ENCODE peak calls at places on chromosomes 4 and X, in four cellular contexts. I, Y, C and F are unnamed samples.

GRCh38 chrX:5683996-5684395 is 544.7 kb downstream of the NLGN4X start:
- DNase-seq in I (no peak), C (no peak), Y (no peak), F (no peak)

GRCh38 chr4:54093609-54094240 is 6.2 kb upstream of the GSX2 start:
- DNase-seq in Y (no peak), C (no peak), I (no peak), F (no peak)

GRCh38 chr4:106690487-106690886 is 321.9 kb upstream of the GIMD1 start:
- DNase-seq in I (peak), Y (no peak), C (no peak), F (no peak)

GRCh38 chrX:136032370-136032769 is 47.1 kb downstream of the SLC9A6 start:
- DNase-seq in Y (no peak), I (no peak), C (no peak), F (no peak)

GRCh38 chrX:46398874-46399273 is 146.3 kb downstream of the ZNF674 start:
- DNase-seq in Y (no peak), I (no peak), C (no peak), F (no peak)

GRCh38 chr4:8353912-8354453 is 84.4 kb downstream of the HTRA3 start:
- DNase-seq in I (peak), Y (no peak), C (no peak), F (no peak)

GRCh38 chr4:52550186-52550585 is 108.9 kb downstream of the USP46 start:
- DNase-seq in Y (no peak), C (no peak), I (no peak), F (no peak)

GRCh38 chr4:26473893-26474292 is 16.4 kb downstream of the CCKAR start:
- DNase-seq in Y (no peak), I (no peak), C (no peak), F (no peak)

GRCh38 chrX:107541244-107541643 is 87.1 kb upstream of the PRPS1 start:
- DNase-seq in Y (no peak), I (peak), C (no peak), F (no peak)

GRCh38 chr4:149512489-149512888 is 303.2 kb downstream of the IQCM start:
- DNase-seq in I (no peak), Y (no peak), C (no peak), F (no peak)

GRCh38 chr4:158588285-158588684 is 66.6 kb downstream of the RXFP1 start:
- DNase-seq in Y (no peak), C (no peak), I (no peak), F (no peak)

GRCh38 chr4:169345207-169345788 is 74.5 kb upstream of the SH3RF1 start:
- DNase-seq in C (no peak), I (peak), Y (no peak), F (no peak)

GRCh38 chrX:152814048-152814447 is 16.5 kb downstream of the CETN2 start:
- DNase-seq in Y (no peak), C (no peak), I (no peak), F (no peak)

GRCh38 chrX:96696462-96696861 is 11.8 kb downstream of the DIAPH2 start:
- DNase-seq in Y (no peak), I (no peak), C (no peak), F (no peak)

GRCh38 chrX:11446331-11446730 is 153.1 kb downstream of the AMELX start:
- DNase-seq in C (no peak), I (peak), Y (no peak), F (no peak)

GRCh38 chr4:26204911-26205368 is 115.9 kb upstream of the RBPJ start:
- DNase-seq in C (no peak), I (no peak), Y (no peak), F (no peak)

GRCh38 chr4:174512745-174513144 is 9.5 kb downstream of the HPGD start:
- DNase-seq in I (no peak), C (no peak), Y (no peak), F (no peak)

GRCh38 chr4:60241886-60242285 is 958.2 kb upstream of the ADGRL3 start:
- DNase-seq in Y (no peak), C (no peak), I (no peak), F (no peak)

GRCh38 chr4:41787931-41788330 is 39.4 kb upstream of the PHOX2B start:
- DNase-seq in Y (no peak), C (no peak), I (no peak), F (no peak)

GRCh38 chr4:47531241-47531953 is 46.3 kb downstream of the ATP10D start:
- DNase-seq in Y (no peak), I (peak), C (peak), F (peak)

GRCh38 chr4:54898163-54898562 is 227.2 kb downstream of the KDR start:
- DNase-seq in I (peak), Y (no peak), C (no peak), F (no peak)

GRCh38 chr4:152448038-152448437 is 87.9 kb downstream of the FBXW7 start:
- DNase-seq in I (no peak), C (no peak), Y (no peak), F (no peak)

GRCh38 chrX:148537556-148538182 is 37.3 kb downstream of the AFF2 start:
- DNase-seq in Y (no peak), C (no peak), I (no peak), F (no peak)

GRCh38 chr4:142347241-142347640 is 498.9 kb downstream of the INPP4B start:
- DNase-seq in C (no peak), Y (no peak), I (peak), F (no peak)

GRCh38 chr4:164621886-164622521 is 131.9 kb upstream of the SMIM31 start:
- DNase-seq in C (no peak), Y (no peak), I (no peak), F (no peak)

GRCh38 chr4:120079839-120080520 is 13.3 kb upstream of the MAD2L1 start:
- DNase-seq in I (no peak), Y (no peak), C (no peak), F (no peak)

GRCh38 chr4:124459922-124460301 is 252.6 kb downstream of the ANKRD50 start:
- DNase-seq in C (no peak), Y (no peak), I (no peak), F (no peak)

GRCh38 chr4:8644966-8645752 is 52.6 kb downstream of the CPZ start:
- DNase-seq in Y (no peak), C (no peak), I (no peak), F (no peak)

GRCh38 chrX:115462406-115462805 is 98.6 kb upstream of the PLS3 start:
- DNase-seq in Y (no peak), I (no peak), C (no peak), F (no peak)
- TF ChIP-seq USF2 in Y (no peak), I (no peak), C (no peak), F (no peak)

GRCh38 chr4:153497988-153498967 is 32.1 kb downstream of the TMEM131L start:
- DNase-seq in C (peak), I (peak), Y (no peak), F (no peak)
- TF ChIP-seq ELK1 in C (no peak), I (no peak), Y (no peak), F (no peak)

DNA sequence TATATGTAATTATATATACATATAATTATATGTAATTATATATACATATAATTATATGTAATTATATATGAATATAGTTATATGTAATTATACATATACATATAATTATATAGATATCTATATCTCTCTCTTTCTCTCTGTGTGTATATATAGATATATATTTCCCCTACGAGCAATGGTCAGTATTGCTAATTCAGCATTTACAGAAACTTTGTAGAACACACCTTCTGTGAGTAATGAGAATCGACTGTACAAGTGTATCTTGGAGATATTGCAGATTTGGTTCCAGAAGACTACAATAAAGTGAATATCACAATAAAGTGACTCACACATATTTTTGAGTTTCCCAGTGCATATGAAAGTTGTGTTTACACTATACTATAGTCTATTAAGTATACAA is 33.7 kb downstream of the GALNTL6 start:
- DNase-seq in I (no peak), C (no peak), Y (no peak), F (no peak)
- H3K4me2 ChIP-seq in I (no peak), C (no peak), Y (no peak), F (no peak)

GRCh38 chr4:69589884-69590283 is 49.6 kb downstream of the UGT2A2 start:
- DNase-seq in I (no peak), Y (no peak), C (no peak), F (no peak)
- TF ChIP-seq USF2 in I (no peak), Y (no peak), C (no peak), F (no peak)

DNA sequence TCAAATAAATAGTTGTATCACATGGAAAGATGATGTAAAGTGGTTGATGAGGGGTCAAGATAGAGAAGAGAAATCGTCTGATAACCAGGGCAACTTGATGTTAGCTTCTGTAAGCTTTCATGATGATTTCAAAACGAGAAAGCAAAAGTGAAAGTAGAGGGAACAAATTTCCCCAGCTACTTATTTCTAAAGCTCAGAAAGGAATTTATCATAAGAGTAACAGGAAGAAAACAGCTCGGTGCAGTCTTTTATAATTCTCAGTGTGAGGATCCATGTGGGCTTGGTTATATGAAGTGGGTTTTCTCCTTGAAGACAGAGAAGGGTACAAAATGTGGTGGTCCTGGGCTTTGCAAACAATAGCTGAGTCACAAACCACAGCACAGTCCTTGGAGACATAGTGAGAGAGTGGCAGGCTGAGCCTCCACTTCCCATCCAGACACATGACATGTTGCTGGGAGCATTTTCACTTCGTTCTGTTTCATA is 32.1 kb upstream of the GLRA2 start:
- DNase-seq in Y (no peak), I (peak), C (peak), F (no peak)
- TF ChIP-seq ELK1 in Y (no peak), I (no peak), C (no peak), F (no peak)

GRCh38 chr4:113447695-113448265 is 313.8 kb downstream of the CAMK2D start:
- DNase-seq in Y (no peak), I (no peak), C (no peak), F (no peak)

GRCh38 chr4:113444386-113444785 is 317.2 kb downstream of the CAMK2D start:
- DNase-seq in C (no peak), Y (no peak), I (peak), F (no peak)

GRCh38 chr4:113447061-113447460 is 314.5 kb downstream of the CAMK2D start:
- DNase-seq in I (no peak), Y (no peak), C (no peak), F (no peak)

GRCh38 chr4:113445286-113445685 is 316.3 kb downstream of the CAMK2D start:
- DNase-seq in I (peak), C (no peak), Y (no peak), F (peak)

GRCh38 chr4:113446019-113446418 is 315.5 kb downstream of the CAMK2D start:
- DNase-seq in Y (no peak), I (peak), C (no peak), F (no peak)
- H3K4me2 ChIP-seq in Y (no peak), I (peak), C (no peak), F (peak)

DNA sequence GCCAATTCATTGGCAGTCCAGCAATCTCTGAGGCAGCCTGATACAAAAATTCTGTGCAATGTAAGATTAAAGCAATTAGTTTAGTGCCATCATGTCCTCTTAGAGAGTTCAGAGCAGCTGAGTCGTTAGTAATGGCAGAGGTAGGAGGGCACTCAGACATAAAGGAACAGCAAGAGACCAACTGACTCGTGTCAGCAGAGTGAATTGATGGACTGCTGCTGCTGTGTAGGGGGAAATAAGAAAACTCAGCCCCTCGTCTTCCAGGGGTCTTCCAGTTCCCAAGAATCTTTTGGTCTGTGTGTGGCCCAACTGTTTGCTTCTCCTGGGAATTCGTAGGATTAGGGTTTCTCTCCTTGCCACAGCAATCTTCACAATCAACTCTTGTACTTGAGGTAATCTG is 100.9 kb downstream of the TTC29 start:
- DNase-seq in I (no peak), Y (no peak), C (no peak), F (no peak)
- TF ChIP-seq USF2 in I (no peak), Y (no peak), C (no peak), F (no peak)

DNA sequence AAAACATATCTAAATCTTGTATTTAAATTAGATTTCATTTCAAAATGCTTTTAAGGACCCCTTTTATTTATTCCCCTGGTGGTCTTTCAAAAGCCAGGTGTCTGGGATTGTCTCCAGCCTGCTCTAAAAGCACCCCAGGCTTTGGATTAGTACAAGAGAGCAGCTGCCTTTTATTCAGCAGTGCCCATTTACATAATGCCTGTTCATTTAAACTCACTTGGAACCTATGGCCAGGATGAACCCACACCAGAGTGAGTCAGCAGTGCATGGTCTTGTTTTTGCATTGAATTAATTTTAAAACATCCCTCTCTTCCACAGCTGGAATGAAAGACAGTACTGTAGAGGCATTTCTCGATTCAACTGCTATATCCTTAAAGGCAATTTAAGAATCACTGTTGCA is 64.1 kb upstream of the TENM3 start:
- DNase-seq in C (no peak), I (peak), Y (no peak), F (no peak)
- TF ChIP-seq ELK1 in C (no peak), I (no peak), Y (no peak), F (no peak)

DNA sequence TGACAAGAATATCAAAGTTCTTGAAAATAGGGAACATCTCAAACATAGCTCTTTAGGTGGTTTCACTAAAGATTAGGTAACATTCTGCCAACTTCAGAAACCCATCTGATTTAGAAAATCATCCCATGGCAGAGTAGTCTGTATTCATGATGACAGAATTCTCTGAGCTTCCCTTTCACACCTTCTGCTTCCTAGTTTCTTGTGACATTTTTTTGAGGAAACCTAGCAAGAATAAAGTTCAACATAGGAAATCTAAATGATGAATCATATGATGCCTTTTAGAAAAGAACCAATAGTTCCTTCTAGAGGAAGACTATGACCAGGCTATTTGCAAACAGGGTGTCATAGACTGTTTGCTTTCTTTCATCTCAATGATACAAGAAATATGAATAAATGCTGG is 49.8 kb upstream of the CAMK2D start:
- DNase-seq in C (no peak), Y (no peak), I (no peak), F (no peak)
- H3K4me2 ChIP-seq in C (no peak), Y (no peak), I (no peak), F (no peak)